ENCODE peak calls at places on chromosomes 11 and 22, in ten cellular contexts. One of them, this sample, is unnamed.

GRCh38 chr11:122108192-122108799 is 7.7 kb downstream of the BLID start:
- DNase-seq in endothelial cell of umbilical vein: peak; percentile 55
- DNase-seq in spleen: no peak
- DNase-seq in stomach: no peak
- DNase-seq in HCT116: peak; percentile 57
- DNase-seq in uterus: no peak
- DNase-seq in body of pancreas: peak; percentile 47
- DNase-seq in adrenal gland: no peak
- DNase-seq in H54: no peak
- DNase-seq in NB4: peak; percentile 62
- DNase-seq in this sample: peak; percentile 74

GRCh38 chr11:26571861-26572654 is at the start of gene MUC15:
- DNase-seq in endothelial cell of umbilical vein: no peak
- DNase-seq in spleen: no peak
- DNase-seq in stomach: no peak
- DNase-seq in HCT116: no peak
- DNase-seq in uterus: no peak
- DNase-seq in body of pancreas: peak; percentile 47
- DNase-seq in adrenal gland: no peak
- DNase-seq in H54: no peak
- DNase-seq in NB4: no peak
- DNase-seq in this sample: no peak

GRCh38 chr11:111357150-111358037 is 21.7 kb downstream of the POU2AF1 start:
- DNase-seq in endothelial cell of umbilical vein: no peak
- DNase-seq in spleen: no peak
- DNase-seq in stomach: no peak
- DNase-seq in HCT116: no peak
- DNase-seq in uterus: no peak
- DNase-seq in body of pancreas: no peak
- DNase-seq in adrenal gland: no peak
- DNase-seq in H54: no peak
- DNase-seq in NB4: no peak
- DNase-seq in this sample: no peak

GRCh38 chr22:40479126-40479800 is 108.9 kb downstream of the SGSM3 start:
- DNase-seq in endothelial cell of umbilical vein: no peak
- DNase-seq in spleen: no peak
- DNase-seq in stomach: no peak
- DNase-seq in HCT116: no peak
- DNase-seq in uterus: no peak
- DNase-seq in body of pancreas: no peak
- DNase-seq in adrenal gland: no peak
- DNase-seq in H54: no peak
- DNase-seq in NB4: no peak
- DNase-seq in this sample: no peak

GRCh38 chr11:60810583-60810982 is 25.4 kb downstream of the MS4A10 start:
- DNase-seq in endothelial cell of umbilical vein: peak; percentile 82
- DNase-seq in spleen: no peak
- DNase-seq in stomach: no peak
- DNase-seq in HCT116: no peak
- DNase-seq in uterus: no peak
- DNase-seq in body of pancreas: no peak
- DNase-seq in adrenal gland: no peak
- DNase-seq in H54: no peak
- DNase-seq in NB4: no peak
- DNase-seq in this sample: no peak

GRCh38 chr22:23714596-23715588 is 24.1 kb downstream of the RGL4 start:
- DNase-seq in endothelial cell of umbilical vein: no peak
- DNase-seq in spleen: no peak
- DNase-seq in stomach: no peak
- DNase-seq in HCT116: no peak
- DNase-seq in uterus: no peak
- DNase-seq in body of pancreas: no peak
- DNase-seq in adrenal gland: no peak
- DNase-seq in H54: no peak
- DNase-seq in NB4: no peak
- DNase-seq in this sample: peak; percentile 14

GRCh38 chr11:73003083-73003482 is 139.0 kb downstream of the FCHSD2 start:
- DNase-seq in endothelial cell of umbilical vein: no peak
- DNase-seq in spleen: no peak
- DNase-seq in stomach: no peak
- DNase-seq in HCT116: no peak
- DNase-seq in uterus: no peak
- DNase-seq in body of pancreas: no peak
- DNase-seq in adrenal gland: no peak
- DNase-seq in H54: no peak
- DNase-seq in NB4: no peak
- DNase-seq in this sample: no peak

GRCh38 chr22:31347251-31348008 is 1.3 kb upstream of the PATZ1 start:
- DNase-seq in endothelial cell of umbilical vein: peak; percentile 68
- DNase-seq in spleen: peak; percentile 90
- DNase-seq in stomach: peak; percentile 67
- DNase-seq in HCT116: peak; percentile 50
- DNase-seq in uterus: peak; percentile 64
- DNase-seq in body of pancreas: peak; percentile 76
- DNase-seq in adrenal gland: peak; percentile 74
- DNase-seq in H54: no peak
- DNase-seq in NB4: peak; percentile 82
- DNase-seq in this sample: peak; percentile 75

GRCh38 chr22:35399114-35399677 is 744 bp upstream of the MCM5 start:
- DNase-seq in endothelial cell of umbilical vein: no peak
- DNase-seq in spleen: no peak
- DNase-seq in stomach: no peak
- DNase-seq in HCT116: no peak
- DNase-seq in uterus: no peak
- DNase-seq in body of pancreas: no peak
- DNase-seq in adrenal gland: no peak
- DNase-seq in H54: no peak
- DNase-seq in NB4: peak; percentile 65
- DNase-seq in this sample: peak; percentile 54

GRCh38 chr11:8810331-8811301 is 100.4 kb upstream of the AKIP1 start:
- DNase-seq in endothelial cell of umbilical vein: peak; percentile 38
- DNase-seq in spleen: peak; percentile 90
- DNase-seq in stomach: peak; percentile 84
- DNase-seq in HCT116: no peak
- DNase-seq in uterus: peak; percentile 90
- DNase-seq in body of pancreas: peak; percentile 89
- DNase-seq in adrenal gland: peak; percentile 90
- DNase-seq in H54: peak; percentile 92
- DNase-seq in NB4: no peak
- DNase-seq in this sample: peak; percentile 36

GRCh38 chr11:69639843-69640242 is 1.1 kb upstream of the CCND1 start:
- DNase-seq in endothelial cell of umbilical vein: no peak
- DNase-seq in spleen: no peak
- DNase-seq in stomach: no peak
- DNase-seq in HCT116: no peak
- DNase-seq in uterus: no peak
- DNase-seq in body of pancreas: no peak
- DNase-seq in adrenal gland: no peak
- DNase-seq in H54: no peak
- DNase-seq in NB4: no peak
- DNase-seq in this sample: no peak

GRCh38 chr11:69641681-69642548 is 959 bp downstream of the CCND1 start:
- DNase-seq in endothelial cell of umbilical vein: peak; percentile 18
- DNase-seq in spleen: peak; percentile 79
- DNase-seq in stomach: no peak
- DNase-seq in HCT116: no peak
- DNase-seq in uterus: no peak
- DNase-seq in body of pancreas: no peak
- DNase-seq in adrenal gland: no peak
- DNase-seq in H54: no peak
- DNase-seq in NB4: peak; percentile 45
- DNase-seq in this sample: no peak

GRCh38 chr11:69640260-69640994 is 529 bp upstream of the CCND1 start:
- DNase-seq in endothelial cell of umbilical vein: peak; percentile 47
- DNase-seq in spleen: peak; percentile 81
- DNase-seq in stomach: peak; percentile 57
- DNase-seq in HCT116: no peak
- DNase-seq in uterus: no peak
- DNase-seq in body of pancreas: no peak
- DNase-seq in adrenal gland: peak; percentile 51
- DNase-seq in H54: no peak
- DNase-seq in NB4: peak; percentile 42
- DNase-seq in this sample: no peak

GRCh38 chr11:69642549-69642912 is 1.6 kb downstream of the CCND1 start:
- DNase-seq in endothelial cell of umbilical vein: peak; percentile 12
- DNase-seq in spleen: peak; percentile 90
- DNase-seq in stomach: peak; percentile 52
- DNase-seq in HCT116: no peak
- DNase-seq in uterus: no peak
- DNase-seq in body of pancreas: peak; percentile 43
- DNase-seq in adrenal gland: no peak
- DNase-seq in H54: no peak
- DNase-seq in NB4: peak; percentile 51
- DNase-seq in this sample: no peak

GRCh38 chr11:69640995-69641581 is at the start of gene CCND1:
- DNase-seq in endothelial cell of umbilical vein: peak; percentile 84
- DNase-seq in spleen: peak; percentile 87
- DNase-seq in stomach: peak; percentile 75
- DNase-seq in HCT116: peak; percentile 85
- DNase-seq in uterus: no peak
- DNase-seq in body of pancreas: peak; percentile 74
- DNase-seq in adrenal gland: peak; percentile 89
- DNase-seq in H54: peak; percentile 69
- DNase-seq in NB4: peak; percentile 91
- DNase-seq in this sample: no peak
- TF ChIP-seq POLR2A in endothelial cell of umbilical vein: peak; percentile 99
- TF ChIP-seq POLR2A in spleen: peak; percentile 83
- TF ChIP-seq POLR2A in stomach: no peak
- TF ChIP-seq POLR2A in HCT116: peak; percentile 98
- TF ChIP-seq POLR2A in uterus: peak; percentile 62
- TF ChIP-seq POLR2A in body of pancreas: peak; percentile 93
- TF ChIP-seq POLR2A in adrenal gland: peak; percentile 82
- TF ChIP-seq POLR2A in H54: peak; percentile 99
- TF ChIP-seq POLR2A in NB4: peak; percentile 98
- TF ChIP-seq POLR2A in this sample: no peak

DNA sequence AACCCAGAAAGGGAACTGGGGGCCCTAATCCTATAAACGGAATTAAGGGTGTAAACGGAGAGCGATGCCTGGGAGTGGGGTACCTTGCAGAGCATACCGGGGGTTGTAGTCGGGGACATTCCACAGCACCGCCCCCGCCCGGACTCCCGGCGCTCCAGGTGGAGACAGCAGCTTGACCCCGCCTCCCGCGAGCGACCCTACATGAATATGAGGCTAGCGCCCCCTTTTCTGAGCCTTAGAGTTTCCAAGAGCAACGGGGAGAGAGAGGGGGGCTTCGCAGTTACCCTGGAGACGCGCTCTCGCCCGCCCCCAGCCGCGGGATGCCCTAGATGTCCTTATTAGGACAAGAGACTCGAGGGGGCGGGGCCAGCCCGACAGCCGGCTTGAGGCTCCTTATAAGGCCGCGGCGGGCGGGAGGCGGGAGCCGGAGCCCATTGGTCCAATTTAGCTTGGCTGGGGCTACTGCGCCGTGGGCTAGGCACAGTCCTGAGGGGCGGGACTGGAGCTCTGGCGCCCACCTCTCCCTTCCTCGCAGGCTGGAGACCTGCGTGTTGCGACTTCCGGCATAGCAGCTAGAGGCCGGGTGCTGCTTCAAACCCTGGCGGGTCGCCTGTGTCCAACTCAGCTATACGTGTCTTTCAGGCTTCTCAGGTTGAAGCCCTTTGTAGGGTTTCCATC is 960 bp upstream of the MUS81 start:
- DNase-seq in endothelial cell of umbilical vein: peak; percentile 98
- DNase-seq in spleen: peak; percentile 100
- DNase-seq in stomach: peak; percentile 99
- DNase-seq in HCT116: peak; percentile 95
- DNase-seq in uterus: peak; percentile 99
- DNase-seq in body of pancreas: peak; percentile 99
- DNase-seq in adrenal gland: peak; percentile 97
- DNase-seq in H54: peak; percentile 94
- DNase-seq in NB4: peak; percentile 100
- DNase-seq in this sample: peak; percentile 99
- TF ChIP-seq POLR2A in endothelial cell of umbilical vein: peak; percentile 94
- TF ChIP-seq POLR2A in spleen: peak; percentile 91
- TF ChIP-seq POLR2A in stomach: no peak
- TF ChIP-seq POLR2A in HCT116: peak; percentile 78
- TF ChIP-seq POLR2A in uterus: peak; percentile 95
- TF ChIP-seq POLR2A in body of pancreas: peak; percentile 80
- TF ChIP-seq POLR2A in adrenal gland: peak; percentile 88
- TF ChIP-seq POLR2A in H54: peak; percentile 54
- TF ChIP-seq POLR2A in NB4: peak; percentile 98
- TF ChIP-seq POLR2A in this sample: peak; percentile 96

DNA sequence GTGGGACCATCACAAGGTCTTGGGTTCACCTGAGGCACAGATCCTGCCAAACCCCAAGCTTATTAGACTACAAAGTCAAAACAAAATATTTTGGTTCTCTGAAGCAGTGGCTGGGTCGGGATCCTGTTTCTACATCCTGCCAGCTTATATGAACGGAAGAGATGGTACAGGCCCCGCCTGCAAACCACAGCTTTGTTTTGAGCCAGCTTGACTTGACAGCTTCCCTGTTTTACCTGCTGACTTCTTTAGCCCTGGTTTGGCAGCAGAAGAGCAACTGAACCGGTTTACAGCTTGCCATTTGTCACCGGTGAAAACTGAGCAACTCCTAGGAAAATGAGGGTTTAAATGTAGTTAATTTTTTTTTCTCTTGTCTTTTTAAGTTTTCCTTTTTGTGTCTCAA is 11.4 kb downstream of the PACS1 start:
- DNase-seq in endothelial cell of umbilical vein: peak; percentile 44
- DNase-seq in spleen: peak; percentile 93
- DNase-seq in stomach: peak; percentile 78
- DNase-seq in HCT116: no peak
- DNase-seq in uterus: no peak
- DNase-seq in body of pancreas: peak; percentile 80
- DNase-seq in adrenal gland: peak; percentile 36
- DNase-seq in H54: no peak
- DNase-seq in NB4: peak; percentile 84
- DNase-seq in this sample: peak; percentile 30
- TF ChIP-seq POLR2A in endothelial cell of umbilical vein: no peak
- TF ChIP-seq POLR2A in spleen: no peak
- TF ChIP-seq POLR2A in stomach: no peak
- TF ChIP-seq POLR2A in HCT116: no peak
- TF ChIP-seq POLR2A in uterus: no peak
- TF ChIP-seq POLR2A in body of pancreas: no peak
- TF ChIP-seq POLR2A in adrenal gland: no peak
- TF ChIP-seq POLR2A in H54: no peak
- TF ChIP-seq POLR2A in NB4: no peak
- TF ChIP-seq POLR2A in this sample: peak; percentile 34

DNA sequence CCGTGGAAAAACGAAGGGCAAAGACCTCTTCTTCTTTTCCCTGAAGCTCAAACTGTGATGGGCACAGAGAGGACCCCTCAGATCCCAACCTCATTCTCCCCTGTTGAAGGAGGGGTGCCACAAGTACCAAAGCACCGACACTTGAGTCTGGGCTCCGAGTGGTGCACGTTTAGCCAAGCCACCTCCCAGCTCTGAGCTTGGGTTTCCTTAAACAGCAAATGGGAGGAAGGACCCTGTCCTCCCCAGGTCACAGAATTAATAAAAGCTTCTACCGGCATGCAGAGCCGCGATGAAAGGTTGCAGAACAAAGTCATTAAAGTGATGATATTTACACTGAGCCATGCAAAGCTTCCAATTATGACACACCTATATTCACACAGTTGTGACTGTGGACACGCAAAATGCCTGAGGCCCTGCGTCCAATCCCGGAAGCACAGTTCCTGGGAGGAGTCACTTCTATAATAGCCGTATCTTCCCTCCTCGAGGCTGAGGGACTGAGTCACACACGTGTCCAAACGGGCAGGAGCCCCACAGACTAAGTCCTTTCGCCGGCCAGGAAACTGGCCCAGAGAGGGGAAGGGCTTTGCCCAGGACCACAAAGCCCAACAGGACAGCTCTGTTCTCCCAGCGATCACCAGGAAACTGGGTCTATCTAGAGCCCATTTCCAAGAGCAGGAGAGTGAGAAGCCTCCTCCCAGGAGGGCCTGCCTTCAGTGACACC is 922 bp upstream of the CSNK1E start:
- DNase-seq in endothelial cell of umbilical vein: peak; percentile 83
- DNase-seq in spleen: no peak
- DNase-seq in stomach: peak; percentile 71
- DNase-seq in HCT116: peak; percentile 81
- DNase-seq in uterus: peak; percentile 76
- DNase-seq in body of pancreas: peak; percentile 53
- DNase-seq in adrenal gland: peak; percentile 87
- DNase-seq in H54: peak; percentile 95
- DNase-seq in NB4: peak; percentile 85
- DNase-seq in this sample: peak; percentile 75
- TF ChIP-seq POLR2A in endothelial cell of umbilical vein: peak; percentile 73
- TF ChIP-seq POLR2A in spleen: no peak
- TF ChIP-seq POLR2A in stomach: no peak
- TF ChIP-seq POLR2A in HCT116: peak; percentile 63
- TF ChIP-seq POLR2A in uterus: peak; percentile 41
- TF ChIP-seq POLR2A in body of pancreas: peak; percentile 34
- TF ChIP-seq POLR2A in adrenal gland: no peak
- TF ChIP-seq POLR2A in H54: no peak
- TF ChIP-seq POLR2A in NB4: no peak
- TF ChIP-seq POLR2A in this sample: peak; percentile 47